ENCODE peak calls at places on chromosomes 12 and 14, in six cellular contexts. T is ovary; H is CD8-positive, alpha-beta T cell; K is epithelial cell of esophagus; X is MM.1S; C is upper lobe of right lung. G is an unnamed sample.

GRCh38 chr12:3084742-3085141 is 7.6 kb downstream of the TSPAN9 start:
- DNase-seq in X (no peak), C (no peak), T (no peak), H (no peak), K (no peak), G (no peak)

GRCh38 chr14:56057071-56057865 is 60.9 kb upstream of the PELI2 start:
- DNase-seq in T (no peak), H (no peak), X (no peak), K (no peak), C (no peak), G (no peak)

GRCh38 chr12:127284870-127285431 is 982.0 kb upstream of the TMEM132C start:
- DNase-seq in C (no peak), K (peak), T (no peak), H (no peak), X (no peak), G (peak)

GRCh38 chr14:24436355-24437019 is 6.1 kb downstream of the SDR39U1 start:
- DNase-seq in C (no peak), T (peak), X (no peak), H (peak), K (peak), G (peak)

GRCh38 chr12:13211859-13212664 is 15.5 kb downstream of the EMP1 start:
- DNase-seq in K (peak), H (peak), C (no peak), X (peak), T (peak), G (peak)

GRCh38 chr12:100024974-100025555 is 40.3 kb upstream of the ANKS1B start:
- DNase-seq in K (peak), C (no peak), X (no peak), H (no peak), T (no peak), G (peak)

GRCh38 chr14:101721111-101721510 is 40.4 kb upstream of the PPP2R5C start:
- DNase-seq in T (no peak), X (no peak), K (no peak), C (no peak), H (no peak), G (no peak)

GRCh38 chr12:68200854-68201253 is 24.8 kb downstream of the IL26 start:
- DNase-seq in H (no peak), K (no peak), T (no peak), C (no peak), X (no peak), G (no peak)

GRCh38 chr14:79992799-79993198 is 218.5 kb downstream of the DIO2 start:
- DNase-seq in X (no peak), T (no peak), K (no peak), H (no peak), C (no peak), G (no peak)

GRCh38 chr14:76126066-76126465 is 25.7 kb upstream of the GPATCH2L start:
- DNase-seq in C (peak), H (no peak), T (no peak), X (no peak), K (no peak), G (no peak)

GRCh38 chr12:1525858-1526257 is 68.5 kb downstream of the FBXL14 start:
- DNase-seq in K (no peak), H (no peak), X (no peak), T (no peak), C (no peak), G (no peak)

GRCh38 chr12:68786929-68787328 is 21.0 kb upstream of the MDM2 start:
- DNase-seq in T (no peak), H (no peak), C (no peak), X (no peak), K (no peak), G (no peak)

GRCh38 chr12:121060149-121061001 is 21.3 kb upstream of the OASL start:
- DNase-seq in K (peak), X (peak), H (peak), C (no peak), T (peak), G (peak)

GRCh38 chr14:72318648-72319047 is 386.4 kb downstream of the RGS6 start:
- DNase-seq in K (no peak), T (no peak), H (no peak), C (no peak), X (peak), G (no peak)

GRCh38 chr14:105168496-105168978 is at the start of gene JAG2:
- DNase-seq in C (peak), H (peak), K (peak), T (no peak), X (peak), G (peak)

GRCh38 chr12:40031965-40032364 is 73.9 kb downstream of the SLC2A13 start:
- DNase-seq in H (no peak), K (no peak), T (no peak), C (no peak), X (no peak), G (no peak)

GRCh38 chr12:29521951-29522350 is 24.5 kb upstream of the OVCH1 start:
- DNase-seq in H (no peak), K (peak), T (no peak), X (no peak), C (no peak), G (peak)

GRCh38 chr12:91057349-91057748 is 475 bp downstream of the KERA start:
- DNase-seq in X (no peak), T (no peak), C (no peak), K (no peak), H (no peak), G (no peak)

GRCh38 chr14:63727231-63727735 is 582 bp downstream of the SGPP1 start:
- DNase-seq in K (peak), C (peak), H (no peak), T (peak), X (no peak), G (no peak)

GRCh38 chr12:105393586-105393985 is 63.1 kb downstream of the C12orf75 start:
- DNase-seq in T (no peak), X (no peak), K (no peak), C (no peak), H (no peak), G (no peak)

GRCh38 chr14:27528328-27528727 is 930.5 kb upstream of the NOVA1 start:
- DNase-seq in H (no peak), T (no peak), X (peak), C (no peak), K (peak), G (peak)

GRCh38 chr12:11892065-11892391 is 178.7 kb upstream of the BCL2L14 start:
- DNase-seq in C (no peak), X (no peak), T (no peak), H (no peak), K (no peak), G (no peak)

GRCh38 chr12:47207829-47208248 is 128.1 kb upstream of the AMIGO2 start:
- DNase-seq in C (no peak), K (no peak), H (no peak), T (no peak), X (peak), G (no peak)

GRCh38 chr12:47209014-47209413 is 129.3 kb upstream of the AMIGO2 start:
- DNase-seq in K (no peak), H (no peak), T (no peak), C (no peak), X (no peak), G (no peak)

GRCh38 chr12:47206450-47206830 is 126.7 kb upstream of the AMIGO2 start:
- DNase-seq in H (no peak), C (no peak), K (no peak), T (no peak), X (no peak), G (no peak)

GRCh38 chr12:47207005-47207717 is 127.4 kb upstream of the AMIGO2 start:
- DNase-seq in H (no peak), T (no peak), C (peak), X (peak), K (no peak), G (no peak)

DNA sequence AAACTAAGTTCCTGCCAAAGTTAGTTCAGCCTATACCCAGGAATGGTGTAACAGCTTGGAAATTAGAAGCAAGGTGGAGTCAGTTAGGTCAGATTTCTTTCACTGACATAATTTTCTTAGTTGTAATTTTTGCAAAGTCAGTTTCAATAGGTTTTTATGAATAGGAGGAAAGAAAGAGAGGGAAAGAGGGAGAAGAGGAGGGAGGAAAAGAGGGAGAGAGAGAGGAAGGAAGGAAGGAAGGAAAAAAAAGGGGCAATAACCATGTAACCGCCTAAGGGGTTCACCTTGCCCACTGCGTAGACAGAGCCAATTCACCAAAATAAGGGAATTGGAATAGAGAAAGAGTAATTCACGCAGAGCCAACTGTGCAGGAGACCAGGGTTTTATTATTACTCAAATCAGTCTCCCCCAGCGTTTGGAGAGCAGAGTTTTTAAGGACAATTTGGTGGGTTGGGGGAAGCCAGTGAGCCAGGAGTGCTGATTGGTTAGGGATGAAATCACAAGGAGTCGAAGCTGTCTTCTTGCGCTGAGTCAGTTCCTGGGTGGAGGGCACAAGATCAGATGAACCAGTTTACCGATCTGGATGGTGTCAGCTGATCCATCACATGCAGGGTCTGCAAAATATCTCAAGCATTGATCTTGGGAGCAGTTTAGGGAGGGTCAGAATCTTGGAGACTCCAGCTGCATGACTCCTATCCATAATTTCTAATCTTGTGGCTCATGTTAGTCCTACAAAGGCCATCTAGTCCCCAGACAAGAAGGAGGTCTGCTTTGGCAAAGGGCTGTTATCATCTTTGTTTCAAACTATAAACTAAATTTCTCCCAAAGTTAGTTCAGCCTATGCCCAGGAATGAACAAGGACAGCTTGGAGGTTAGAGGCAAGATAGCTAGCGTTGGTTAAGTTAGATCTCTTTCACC is 126.0 kb upstream of the AMIGO2 start:
- DNase-seq in X (no peak), T (no peak), H (no peak), C (no peak), K (no peak), G (no peak)
- H3K4me3 ChIP-seq in X (no peak), T (no peak), H (peak), C (no peak), K (no peak), G (no peak)

DNA sequence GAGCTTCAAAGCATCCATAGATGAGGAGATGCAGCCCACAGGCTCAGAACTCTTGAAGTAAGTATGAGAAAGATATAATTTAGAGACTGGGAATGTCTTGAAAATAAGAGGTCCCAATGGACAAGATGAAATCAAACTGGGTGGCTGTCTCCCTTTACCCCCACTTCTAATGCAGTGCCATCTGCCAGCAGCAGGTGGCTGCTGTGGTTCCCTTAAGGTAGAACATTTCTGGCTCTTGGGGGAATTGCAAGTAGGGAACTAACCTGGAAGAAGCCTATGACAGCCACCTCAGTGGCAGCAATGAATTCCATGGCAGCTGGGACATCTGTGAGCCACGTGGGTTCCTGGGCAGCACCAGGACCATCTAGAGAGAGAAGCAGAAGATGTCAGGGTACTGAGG is 648 bp downstream of the ERP27 start:
- DNase-seq in C (no peak), T (no peak), K (no peak), H (no peak), X (peak), G (no peak)
- TF ChIP-seq CTCF in C (no peak), T (no peak), K (no peak), H (peak), X (peak), G (no peak)

DNA sequence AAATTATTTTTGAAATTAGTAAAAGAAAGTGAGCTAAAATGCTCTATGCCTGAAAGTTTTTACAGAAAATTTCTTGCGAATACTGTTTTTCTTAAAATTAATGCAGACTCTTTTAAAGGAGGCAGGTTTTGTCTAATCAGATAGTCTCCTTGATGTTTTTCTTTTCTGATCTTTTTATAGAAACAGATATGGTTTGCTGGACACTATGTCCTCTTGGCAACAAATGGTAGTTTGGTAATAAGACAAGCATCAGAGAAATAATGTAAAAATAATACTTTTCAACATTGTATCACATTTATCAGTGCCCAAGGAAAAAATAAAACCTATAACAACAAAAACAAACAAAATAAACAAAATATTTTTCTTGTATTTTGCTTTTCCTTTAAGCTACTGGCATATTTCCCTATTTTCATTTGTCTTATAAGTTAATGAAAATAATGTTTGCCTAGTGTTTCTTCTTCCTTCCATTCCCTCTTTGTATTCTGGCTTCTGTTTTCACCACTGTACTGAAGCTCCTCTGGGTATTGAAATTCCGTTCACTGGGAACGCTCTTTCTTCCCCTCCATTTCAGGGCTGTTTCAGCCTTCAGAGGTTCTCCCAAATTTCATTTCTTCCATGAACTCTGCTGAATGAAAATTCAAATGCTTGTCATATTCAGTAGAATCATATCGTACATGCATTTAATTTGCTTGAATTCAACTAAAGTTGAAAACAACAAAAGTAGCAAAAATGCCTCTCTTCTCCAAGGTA is 115.3 kb downstream of the TRMT5 start:
- DNase-seq in K (no peak), X (no peak), T (no peak), C (no peak), H (no peak), G (no peak)
- H3K4me3 ChIP-seq in K (no peak), X (no peak), T (no peak), C (no peak), H (no peak), G (no peak)

GRCh38 chr12:76688001-76688400 is 75.9 kb upstream of the ZDHHC17 start:
- DNase-seq in H (no peak), K (peak), T (no peak), C (no peak), X (no peak), G (no peak)

GRCh38 chr12:76685246-76685678 is 78.7 kb upstream of the ZDHHC17 start:
- DNase-seq in C (no peak), K (no peak), H (no peak), T (no peak), X (no peak), G (no peak)

GRCh38 chr12:76694369-76694768 is 69.5 kb upstream of the ZDHHC17 start:
- DNase-seq in H (no peak), K (no peak), T (no peak), X (no peak), C (no peak), G (no peak)

GRCh38 chr12:76690916-76691700 is 72.8 kb upstream of the ZDHHC17 start:
- DNase-seq in H (no peak), T (no peak), X (no peak), C (no peak), K (no peak), G (no peak)

GRCh38 chr12:76688627-76689026 is 75.3 kb upstream of the ZDHHC17 start:
- DNase-seq in K (no peak), C (no peak), T (no peak), H (no peak), X (no peak), G (no peak)
- TF ChIP-seq CTCF in K (no peak), C (peak), T (no peak), H (peak), X (peak), G (no peak)

GRCh38 chr12:6952860-6953416 is 1.8 kb downstream of the PTPN6 start:
- DNase-seq in C (peak), H (no peak), T (no peak), K (no peak), X (no peak), G (no peak)
- H3K4me3 ChIP-seq in C (peak), H (peak), T (no peak), K (no peak), X (peak), G (no peak)

GRCh38 chr14:68173227-68173972 is 353.8 kb downstream of the RAD51B start:
- DNase-seq in X (no peak), K (no peak), C (no peak), H (no peak), T (no peak), G (no peak)
- TF ChIP-seq CTCF in X (no peak), K (no peak), C (no peak), H (no peak), T (no peak), G (no peak)

DNA sequence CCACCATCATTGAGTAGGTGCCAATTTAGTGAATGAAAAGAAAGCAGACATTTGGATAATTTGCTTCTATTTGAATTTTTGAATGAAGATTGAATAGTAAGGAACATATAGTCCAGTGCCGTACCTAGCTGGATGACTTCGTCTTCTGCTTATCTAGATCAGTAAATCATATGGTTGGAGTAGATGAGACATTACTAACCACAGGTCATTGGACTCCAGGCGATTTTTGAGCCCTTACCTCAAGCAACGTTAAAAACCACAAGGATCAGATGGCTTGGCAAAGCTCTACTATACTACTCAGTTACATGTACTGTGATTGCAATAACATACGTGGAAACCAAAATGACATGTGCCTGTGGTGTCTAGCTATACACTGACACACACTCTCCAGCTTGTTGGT is 1.7 kb upstream of the SPATS2 start:
- DNase-seq in T (no peak), K (peak), H (no peak), C (no peak), X (no peak), G (peak)
- H3K4me3 ChIP-seq in T (no peak), K (no peak), H (no peak), C (no peak), X (no peak), G (no peak)

DNA sequence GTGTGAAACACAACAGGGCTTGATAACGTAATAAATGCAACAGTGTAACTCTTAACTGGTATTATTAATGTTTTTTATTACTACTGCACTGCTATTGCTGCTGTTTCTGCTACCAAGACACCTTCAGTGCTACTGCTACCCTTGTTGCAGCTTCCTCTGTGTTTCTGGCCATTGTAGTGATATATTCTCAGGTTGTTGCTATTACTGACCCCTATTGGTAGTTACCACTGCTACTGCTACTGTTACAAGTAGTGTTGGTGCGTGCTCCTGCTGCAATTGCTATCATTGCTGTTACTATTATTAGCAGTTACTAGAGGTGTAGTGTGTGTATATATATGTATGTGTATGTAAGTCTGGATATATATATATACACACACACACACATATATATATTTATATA is 87.2 kb upstream of the PTPRB start:
- DNase-seq in X (peak), T (no peak), H (no peak), C (no peak), K (peak), G (peak)
- TF ChIP-seq CTCF in X (peak), T (no peak), H (no peak), C (no peak), K (peak), G (peak)

G was measured in bronchial epithelial cell.